ENCODE peak calls at places on chromosomes 16 and 17, in seven cellular contexts. G, A, R, B, Z, M and H are unnamed samples.

GRCh38 chr17:69539781-69540319 is 125.4 kb downstream of the MAP2K6 start:
- DNase-seq in G (no peak), A (no peak), R (no peak), B (no peak), Z (peak), M (no peak), H (no peak)

GRCh38 chr16:75244844-75245758 is 6.3 kb downstream of the BCAR1 start:
- DNase-seq in G (no peak), A (peak), R (no peak), B (peak), Z (peak), M (peak), H (no peak)

GRCh38 chr17:5958850-5959249 is 111.3 kb upstream of the WSCD1 start:
- DNase-seq in G (no peak), A (no peak), R (no peak), B (no peak), Z (no peak), M (no peak), H (no peak)

GRCh38 chr17:40935624-40936023 is 1.8 kb downstream of the KRT23 start:
- DNase-seq in G (no peak), A (no peak), R (no peak), B (no peak), Z (no peak), M (no peak), H (no peak)

GRCh38 chr17:35713069-35713728 is 18.2 kb upstream of the RASL10B start:
- DNase-seq in G (no peak), A (no peak), R (no peak), B (no peak), Z (peak), M (no peak), H (no peak)

GRCh38 chr16:58197314-58198012 is 443 bp downstream of the CSNK2A2 start:
- DNase-seq in G (no peak), A (no peak), R (no peak), B (no peak), Z (no peak), M (peak), H (peak)

GRCh38 chr16:29977063-29977462 is 3.4 kb downstream of the TAOK2 start:
- DNase-seq in G (no peak), A (no peak), R (no peak), B (no peak), Z (peak), M (no peak), H (no peak)

GRCh38 chr17:46783031-46783593 is 35.4 kb downstream of the WNT3 start:
- DNase-seq in G (no peak), A (no peak), R (no peak), B (peak), Z (no peak), M (no peak), H (no peak)

GRCh38 chr17:82281502-82282238 is 8.2 kb upstream of the CSNK1D start:
- DNase-seq in G (no peak), A (peak), R (no peak), B (peak), Z (peak), M (no peak), H (peak)

GRCh38 chr17:63843387-63844292 is 1.2 kb upstream of the SMARCD2 start:
- DNase-seq in G (no peak), A (peak), R (peak), B (peak), Z (peak), M (no peak), H (peak)

GRCh38 chr17:37310940-37311339 is 64.8 kb upstream of the C17orf78 start:
- DNase-seq in G (no peak), A (no peak), R (no peak), B (no peak), Z (no peak), M (no peak), H (no peak)

GRCh38 chr17:82370471-82371332 is 863 bp upstream of the UTS2R start:
- DNase-seq in G (no peak), A (no peak), R (no peak), B (no peak), Z (no peak), M (no peak), H (no peak)

GRCh38 chr17:44219126-44219635 is 294 bp downstream of the UBTF start:
- DNase-seq in G (no peak), A (peak), R (no peak), B (peak), Z (peak), M (peak), H (no peak)

GRCh38 chr17:66087073-66087472 is 104.9 kb downstream of the CEP112 start:
- DNase-seq in G (no peak), A (no peak), R (no peak), B (no peak), Z (no peak), M (no peak), H (no peak)
- TF ChIP-seq POLR2AphosphoS5 in G (no peak), A (no peak), R (no peak), B (no peak), Z (no peak), M (no peak), H (no peak)

GRCh38 chr16:86634290-86634689 is 55.9 kb downstream of the FOXL1 start:
- DNase-seq in G (no peak), A (no peak), R (no peak), B (no peak), Z (peak), M (peak), H (no peak)
- H3K27ac ChIP-seq in G (no peak), A (no peak), R (no peak), B (no peak), Z (no peak), M (no peak), H (no peak)

GRCh38 chr17:66313995-66314659 is 11.7 kb downstream of the PRKCA start:
- DNase-seq in G (no peak), A (no peak), R (no peak), B (no peak), Z (no peak), M (no peak), H (no peak)
- TF ChIP-seq POLR2AphosphoS5 in G (no peak), A (no peak), R (no peak), B (no peak), Z (no peak), M (no peak), H (no peak)

GRCh38 chr16:921321-921905 is 49.4 kb downstream of the LMF1 start:
- DNase-seq in G (no peak), A (no peak), R (no peak), B (no peak), Z (no peak), M (no peak), H (peak)

GRCh38 chr16:923184-923583 is 47.6 kb downstream of the LMF1 start:
- DNase-seq in G (no peak), A (no peak), R (no peak), B (no peak), Z (no peak), M (no peak), H (no peak)

GRCh38 chr16:920722-921121 is 50.1 kb downstream of the LMF1 start:
- DNase-seq in G (no peak), A (no peak), R (no peak), B (no peak), Z (no peak), M (no peak), H (peak)

GRCh38 chr16:924063-924462 is 46.7 kb downstream of the LMF1 start:
- DNase-seq in G (no peak), A (no peak), R (no peak), B (no peak), Z (no peak), M (no peak), H (no peak)

DNA sequence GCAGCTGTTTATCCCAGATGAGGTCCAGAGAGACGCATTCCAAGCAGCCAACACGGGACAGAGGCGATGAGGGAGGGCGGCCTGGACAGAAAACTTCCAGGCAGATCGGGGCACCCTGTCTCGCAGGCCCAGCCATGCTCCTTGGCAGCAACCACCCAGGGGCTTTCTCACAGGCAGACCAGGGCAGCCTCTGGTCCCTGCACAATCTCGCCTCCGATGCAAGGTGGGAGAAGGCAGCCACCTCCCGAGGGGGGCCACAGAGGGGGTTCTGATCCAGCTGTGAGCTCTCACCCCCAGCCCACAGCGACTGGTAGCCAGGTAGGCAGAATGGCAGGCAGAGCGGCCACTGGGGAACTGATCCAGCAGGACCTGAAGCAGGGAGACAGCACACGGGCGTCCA is 48.7 kb downstream of the LMF1 start:
- DNase-seq in G (no peak), A (no peak), R (no peak), B (no peak), Z (no peak), M (no peak), H (no peak)
- H3K27ac ChIP-seq in G (no peak), A (no peak), R (no peak), B (no peak), Z (no peak), M (no peak), H (no peak)

GRCh38 chr16:85537331-85537788 is 75.8 kb upstream of the GSE1 start:
- DNase-seq in G (no peak), A (no peak), R (no peak), B (no peak), Z (no peak), M (no peak), H (no peak)

GRCh38 chr16:85534536-85535351 is 78.4 kb upstream of the GSE1 start:
- DNase-seq in G (no peak), A (no peak), R (no peak), B (no peak), Z (no peak), M (no peak), H (no peak)

GRCh38 chr16:85536073-85536410 is 77.1 kb upstream of the GSE1 start:
- DNase-seq in G (no peak), A (no peak), R (peak), B (peak), Z (peak), M (no peak), H (no peak)

GRCh38 chr16:85536411-85537330 is 76.5 kb upstream of the GSE1 start:
- DNase-seq in G (no peak), A (no peak), R (no peak), B (no peak), Z (no peak), M (peak), H (no peak)

GRCh38 chr16:85535352-85536072 is 77.6 kb upstream of the GSE1 start:
- DNase-seq in G (no peak), A (no peak), R (peak), B (peak), Z (no peak), M (no peak), H (no peak)
- TF ChIP-seq POLR2AphosphoS5 in G (no peak), A (no peak), R (peak), B (no peak), Z (no peak), M (no peak), H (no peak)

DNA sequence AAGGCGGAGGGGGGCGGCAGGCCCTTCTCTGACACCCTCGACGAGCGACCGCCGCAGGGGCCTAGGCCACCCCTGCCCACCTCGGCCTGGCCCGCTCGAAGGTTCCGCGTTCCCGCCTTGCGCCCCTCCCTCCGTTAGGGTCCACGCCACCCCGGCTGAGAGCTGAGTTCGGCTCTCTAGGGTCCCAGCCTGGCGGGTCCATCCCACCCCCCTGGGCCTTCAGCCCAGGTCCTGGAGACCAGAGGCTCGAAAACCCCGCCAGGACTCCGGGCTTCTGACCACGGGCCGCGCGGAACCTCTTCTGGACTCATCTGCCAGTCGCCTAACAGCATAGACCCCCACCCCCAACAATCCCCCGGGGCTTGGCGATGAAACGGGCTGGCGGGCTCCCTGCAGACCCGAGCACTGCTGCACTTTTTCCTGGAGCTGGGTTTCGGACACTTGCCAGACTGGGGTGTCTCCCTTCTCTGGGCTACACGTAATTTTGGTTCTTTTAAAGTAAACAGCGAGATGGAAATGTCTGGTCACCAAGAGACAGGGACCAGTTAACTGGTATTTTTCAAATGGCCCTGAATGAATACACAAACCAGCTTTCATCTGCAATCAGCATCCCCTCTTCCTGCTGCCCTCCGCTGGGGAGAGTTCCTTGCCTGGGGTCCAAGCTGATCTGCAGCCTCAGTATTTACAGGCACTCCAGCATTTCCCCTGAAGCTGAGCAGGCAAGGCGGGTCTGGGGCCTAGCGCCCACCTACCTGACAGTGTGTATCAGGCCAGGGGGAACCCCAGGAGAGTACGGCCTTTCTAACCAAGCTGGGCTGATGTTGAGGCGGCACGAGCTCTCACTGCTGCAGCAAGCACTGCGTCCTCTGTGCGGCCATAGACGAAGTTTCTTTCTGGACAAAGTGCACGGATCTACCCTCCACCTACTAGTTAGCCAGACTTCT is 597 bp upstream of the TRIM65 start:
- DNase-seq in G (no peak), A (no peak), R (no peak), B (no peak), Z (no peak), M (peak), H (peak)
- H3K27ac ChIP-seq in G (peak), A (peak), R (peak), B (peak), Z (no peak), M (peak), H (peak)

DNA sequence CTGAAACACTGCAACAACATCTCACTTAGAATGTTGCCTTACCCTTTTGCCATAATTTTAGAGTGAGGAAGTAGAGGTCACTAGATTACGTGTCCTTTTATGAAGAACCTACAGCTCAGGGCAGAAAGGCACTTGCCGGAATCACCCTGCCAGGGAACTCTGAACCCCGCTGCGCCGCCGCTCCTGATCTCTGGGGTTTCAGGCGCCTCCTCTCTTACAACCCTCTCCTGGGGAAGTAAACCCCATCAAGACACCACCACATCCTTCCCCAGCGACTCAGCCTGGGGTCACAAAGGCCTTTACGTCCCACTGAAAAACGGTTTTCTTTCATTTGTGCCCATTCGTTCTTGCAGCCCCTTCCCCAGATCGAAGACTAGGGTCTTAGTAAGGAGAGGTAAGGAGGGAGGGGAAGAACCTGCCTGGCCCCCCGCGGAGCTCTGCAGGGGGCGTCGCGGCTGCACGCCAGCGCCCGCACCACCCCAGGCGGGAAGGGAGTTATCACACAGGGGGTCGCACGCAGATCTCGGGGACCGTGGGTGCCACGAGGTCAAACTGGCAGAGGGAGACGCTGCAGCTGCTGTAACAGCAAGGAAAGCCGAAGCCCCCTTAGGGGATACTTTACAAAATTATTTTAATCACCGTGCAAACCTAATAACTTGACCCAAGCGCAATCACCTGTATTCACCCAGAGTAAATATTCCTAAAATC is 1.0 kb upstream of the HLF start:
- DNase-seq in G (no peak), A (no peak), R (no peak), B (no peak), Z (no peak), M (peak), H (no peak)
- TF ChIP-seq POLR2AphosphoS5 in G (no peak), A (no peak), R (no peak), B (no peak), Z (no peak), M (no peak), H (no peak)